ENCODE peak calls at places on chromosome 9, in eight cellular contexts. Q is astrocyte of the spinal cord, T is uterus, S is amygdala, A is T follicular helper cell, C is MCF 10A, P is NCI-H1092 treated with DMSO at 0.1 percent for 48 hours, B is non-pigmented ciliary epithelial cell. J is an unnamed sample.

GRCh38 chr9:86202338-86202882 is 57.0 kb downstream of the C9orf153 start:
- DNase-seq in C (peak), B (peak), Q (peak), P (peak), T (no peak), A (no peak), S (no peak), J (no peak)

GRCh38 chr9:36559036-36559695 is 13.5 kb upstream of the MELK start:
- DNase-seq in C (peak), B (no peak), T (no peak), A (no peak), S (no peak), P (no peak), Q (peak), J (no peak)

GRCh38 chr9:98635374-98635773 is 73.4 kb downstream of the GABBR2 start:
- DNase-seq in B (no peak), Q (no peak), P (no peak), T (no peak), C (peak), A (no peak), S (no peak), J (no peak)

GRCh38 chr9:72773570-72773969 is 179.3 kb downstream of the ALDH1A1 start:
- DNase-seq in P (no peak), Q (peak), T (no peak), B (peak), C (no peak), A (no peak), S (no peak), J (no peak)

GRCh38 chr9:73753171-73753570 is 601.5 kb downstream of the ANXA1 start:
- DNase-seq in Q (peak), P (no peak), T (no peak), S (no peak), A (no peak), B (peak), C (no peak), J (no peak)

GRCh38 chr9:114836769-114837168 is 30.9 kb upstream of the TNFSF15 start:
- DNase-seq in S (no peak), T (no peak), C (no peak), A (no peak), Q (no peak), B (no peak), P (no peak), J (no peak)

GRCh38 chr9:116219686-116220085 is 66.1 kb downstream of the PAPPA start:
- DNase-seq in S (no peak), A (no peak), Q (no peak), B (no peak), T (no peak), C (no peak), P (peak), J (no peak)

GRCh38 chr9:86072393-86073016 is 26.9 kb downstream of the GOLM1 start:
- DNase-seq in Q (peak), P (no peak), A (no peak), B (no peak), S (no peak), C (no peak), T (no peak), J (no peak)

GRCh38 chr9:105244996-105245719 is 707 bp downstream of the SLC44A1 start:
- DNase-seq in C (peak), T (peak), P (peak), A (peak), B (no peak), S (peak), Q (no peak), J (peak)

GRCh38 chr9:109120204-109120789 is 550 bp upstream of the TMEM245 start:
- DNase-seq in C (no peak), B (no peak), P (no peak), Q (no peak), T (no peak), A (no peak), S (no peak), J (no peak)

GRCh38 chr9:98906273-98907040 is 37.2 kb upstream of the COL15A1 start:
- DNase-seq in B (no peak), Q (no peak), T (peak), A (no peak), S (no peak), P (no peak), C (no peak), J (no peak)

GRCh38 chr9:124455820-124456219 is 5.6 kb downstream of the ADGRD2 start:
- DNase-seq in P (no peak), B (no peak), Q (no peak), T (no peak), S (no peak), C (no peak), A (no peak), J (no peak)

GRCh38 chr9:112044183-112044582 is 130.9 kb downstream of the SUSD1 start:
- DNase-seq in A (no peak), Q (no peak), B (no peak), P (no peak), C (no peak), S (no peak), T (no peak), J (no peak)

GRCh38 chr9:90936380-90936779 is 134.8 kb downstream of the SYK start:
- DNase-seq in Q (peak), T (no peak), A (no peak), B (no peak), S (no peak), C (no peak), P (no peak), J (no peak)

J was measured in T-helper 22 cell.